ENCODE peak calls at places on chromosome 13, in six cellular contexts. D is COLO829; P is T-cell; J is activated T-cell treated with anti-CD3 and anti-CD28 coated beads, Interleukin-2, amount 50 U/mL, for 72 hours; Q is Peyer's patch; V is posterior cingulate gyrus. L is an unnamed sample.

GRCh38 chr13:88329066-88329465 is 657.9 kb downstream of the SLITRK5 start:
- DNase-seq in D (no peak), P (no peak), J (no peak), Q (no peak), V (no peak), L (no peak)

GRCh38 chr13:111661052-111661451 is 340.6 kb downstream of the TEX29 start:
- DNase-seq in D (no peak), P (no peak), J (no peak), Q (no peak), V (no peak), L (no peak)

GRCh38 chr13:59643239-59643865 is 520.4 kb downstream of the DIAPH3 start:
- DNase-seq in D (no peak), P (no peak), J (no peak), Q (no peak), V (no peak), L (no peak)

GRCh38 chr13:96417956-96418355 is 328.0 kb downstream of the HS6ST3 start:
- DNase-seq in D (no peak), P (no peak), J (no peak), Q (no peak), V (no peak), L (no peak)

GRCh38 chr13:59880468-59880867 is 283.3 kb downstream of the DIAPH3 start:
- DNase-seq in D (peak), P (no peak), J (no peak), Q (no peak), V (no peak), L (no peak)

GRCh38 chr13:77345150-77345780 is 18.4 kb upstream of the MYCBP2 start:
- DNase-seq in D (no peak), P (no peak), J (peak), Q (no peak), V (no peak), L (no peak)

GRCh38 chr13:58584610-58585009 is 953.1 kb downstream of the PCDH17 start:
- DNase-seq in D (no peak), P (no peak), J (no peak), Q (no peak), V (no peak), L (no peak)

GRCh38 chr13:104310861-104311260 is 1244.6 kb upstream of the SLC10A2 start:
- DNase-seq in D (no peak), P (no peak), J (no peak), Q (no peak), V (no peak), L (no peak)

GRCh38 chr13:97359181-97360057 is 74.5 kb upstream of the RAP2A start:
- DNase-seq in D (peak), P (peak), J (peak), Q (peak), V (peak), L (peak)

GRCh38 chr13:77062097-77062496 is 35.1 kb upstream of the FBXL3 start:
- DNase-seq in D (no peak), P (no peak), J (no peak), Q (no peak), V (no peak), L (no peak)

GRCh38 chr13:50801087-50801931 is 42.2 kb downstream of the DLEU7 start:
- DNase-seq in D (peak), P (peak), J (peak), Q (peak), V (peak), L (peak)

GRCh38 chr13:21123956-21124355 is 52.4 kb downstream of the SKA3 start:
- DNase-seq in D (no peak), P (no peak), J (no peak), Q (no peak), V (no peak), L (no peak)

GRCh38 chr13:113814435-113814821 is 49.4 kb downstream of the GAS6 start:
- DNase-seq in D (no peak), P (no peak), J (no peak), Q (no peak), V (peak), L (no peak)

GRCh38 chr13:28347456-28348371 is 147.2 kb downstream of the FLT1 start:
- DNase-seq in D (no peak), P (no peak), J (no peak), Q (no peak), V (no peak), L (no peak)

GRCh38 chr13:35164324-35164932 is 222.4 kb downstream of the NBEA start:
- DNase-seq in D (peak), P (no peak), J (no peak), Q (no peak), V (no peak), L (no peak)